ENCODE peak calls at places on chromosomes 11 and 22, in seven cellular contexts. M is sigmoid colon; H is upper lobe of right lung; N is CD4-positive, alpha-beta memory T cell; D is colonic mucosa; K is pancreas; U is small intestine. A is an unnamed sample.
A peak's percentile ranks its signal among the peaks of the same experiment; 100 is the strongest.

GRCh38 chr22:38138961-38139360 is 28.5 kb upstream of the BAIAP2L2 start:
- DNase-seq in M (peak; percentile 38), H (peak; percentile 32), N (no peak), D (no peak), K (no peak), U (no peak), A (no peak)

GRCh38 chr22:17897411-17897810 is 123.1 kb upstream of the BID start:
- DNase-seq in M (no peak), H (no peak), N (no peak), D (no peak), K (no peak), U (no peak), A (no peak)

GRCh38 chr11:77071671-77072605 is 5.2 kb downstream of the CAPN5 start:
- DNase-seq in M (peak; percentile 62), H (peak; percentile 53), N (no peak), D (peak; percentile 38), K (no peak), U (peak; percentile 57), A (no peak)

GRCh38 chr11:61730222-61730994 is 22.0 kb upstream of the MYRF start:
- DNase-seq in M (no peak), H (no peak), N (no peak), D (peak; percentile 47), K (peak; percentile 75), U (peak; percentile 5), A (no peak)

GRCh38 chr11:119380816-119381185 is 689 bp downstream of the USP2 start:
- DNase-seq in M (no peak), H (no peak), N (no peak), D (no peak), K (no peak), U (no peak), A (no peak)

GRCh38 chr11:60960405-60960804 is 8.4 kb upstream of the SLC15A3 start:
- DNase-seq in M (no peak), H (no peak), N (no peak), D (no peak), K (no peak), U (no peak), A (no peak)

GRCh38 chr22:32564170-32565001 is 89.8 kb downstream of the FBXO7 start:
- DNase-seq in M (peak; percentile 59), H (no peak), N (no peak), D (no peak), K (no peak), U (no peak), A (no peak)

GRCh38 chr11:103420593-103420992 is 311.4 kb downstream of the DYNC2H1 start:
- DNase-seq in M (no peak), H (no peak), N (no peak), D (no peak), K (no peak), U (no peak), A (no peak)

GRCh38 chr11:33015621-33016551 is at the start of gene DEPDC7:
- DNase-seq in M (peak; percentile 94), H (peak; percentile 91), N (peak; percentile 66), D (peak; percentile 95), K (peak; percentile 97), U (peak; percentile 92), A (peak; percentile 72)

GRCh38 chr22:44151661-44152060 is 29.1 kb upstream of the PARVG start:
- DNase-seq in M (no peak), H (no peak), N (no peak), D (no peak), K (peak; percentile 3), U (no peak), A (no peak)

GRCh38 chr11:7651700-7652099 is 21.6 kb downstream of the CYB5R2 start:
- DNase-seq in M (no peak), H (no peak), N (no peak), D (no peak), K (no peak), U (no peak), A (no peak)

GRCh38 chr11:82038151-82038550 is 695.5 kb downstream of the FAM181B start:
- DNase-seq in M (no peak), H (no peak), N (no peak), D (no peak), K (no peak), U (no peak), A (no peak)

GRCh38 chr11:43790444-43790794 is 90.2 kb upstream of the ALKBH3 start:
- DNase-seq in M (no peak), H (no peak), N (no peak), D (no peak), K (no peak), U (no peak), A (no peak)

GRCh38 chr11:134572741-134573675 is 161.0 kb upstream of the B3GAT1 start:
- DNase-seq in M (peak; percentile 46), H (no peak), N (no peak), D (no peak), K (no peak), U (no peak), A (no peak)

GRCh38 chr11:118002541-118003019 is 16.4 kb downstream of the IL10RA start:
- DNase-seq in M (peak; percentile 91), H (no peak), N (peak; percentile 50), D (peak; percentile 47), K (no peak), U (peak; percentile 22), A (peak; percentile 84)

GRCh38 chr11:15006139-15006759 is 34.1 kb upstream of the CALCA start:
- DNase-seq in M (no peak), H (no peak), N (no peak), D (no peak), K (no peak), U (peak; percentile 25), A (no peak)

GRCh38 chr11:66288138-66288865 is 641 bp downstream of the YIF1A start:
- DNase-seq in M (peak; percentile 76), H (no peak), N (no peak), D (peak; percentile 58), K (peak; percentile 83), U (peak; percentile 75), A (peak; percentile 17)

GRCh38 chr11:45025716-45026492 is 75.2 kb upstream of the TP53I11 start:
- DNase-seq in M (peak; percentile 77), H (no peak), N (no peak), D (no peak), K (no peak), U (no peak), A (peak; percentile 45)

GRCh38 chr11:30281476-30282288 is 41.2 kb upstream of the ARL14EP start:
- DNase-seq in M (no peak), H (no peak), N (peak; percentile 24), D (no peak), K (peak; percentile 28), U (no peak), A (no peak)

GRCh38 chr11:68657021-68657780 is 27.1 kb upstream of the GAL start:
- DNase-seq in M (no peak), H (no peak), N (no peak), D (no peak), K (no peak), U (no peak), A (no peak)

GRCh38 chr22:39517470-39517869 is 2.9 kb upstream of the ATF4 start:
- DNase-seq in M (no peak), H (no peak), N (no peak), D (no peak), K (no peak), U (no peak), A (no peak)

GRCh38 chr22:49689858-49690257 is 137.8 kb downstream of the BRD1 start:
- DNase-seq in M (no peak), H (no peak), N (no peak), D (no peak), K (no peak), U (no peak), A (no peak)

GRCh38 chr22:49687786-49688515 is 139.7 kb downstream of the BRD1 start:
- DNase-seq in M (peak; percentile 61), H (no peak), N (no peak), D (no peak), K (no peak), U (no peak), A (no peak)

GRCh38 chr22:49687333-49687732 is 140.3 kb downstream of the BRD1 start:
- DNase-seq in M (no peak), H (no peak), N (no peak), D (no peak), K (no peak), U (no peak), A (no peak)

GRCh38 chr22:49689255-49689770 is 138.4 kb downstream of the BRD1 start:
- DNase-seq in M (no peak), H (no peak), N (no peak), D (no peak), K (no peak), U (no peak), A (no peak)

GRCh38 chr22:49688516-49689254 is 139.0 kb downstream of the BRD1 start:
- DNase-seq in M (no peak), H (no peak), N (no peak), D (no peak), K (no peak), U (no peak), A (no peak)
- H3K4me3 ChIP-seq in M (no peak overlapping the region), H (no peak overlapping the region), N (no peak overlapping the region), D (no peak overlapping the region), K (no peak overlapping the region), U (no peak overlapping the region), A (no peak overlapping the region)

GRCh38 chr22:47396105-47396504 is 633.7 kb downstream of the TBC1D22A start:
- DNase-seq in M (no peak), H (peak; percentile 45), N (no peak), D (no peak), K (no peak), U (no peak), A (no peak)
- H3K9me3 ChIP-seq in M (no peaks in the 10 kb centered on the region), H (no peaks in the 10 kb centered on the region), N (no peaks in the 10 kb centered on the region), D (no peaks in the 10 kb centered on the region), K (no peaks in the 10 kb centered on the region), U (no peaks in the 10 kb centered on the region), A (no peaks in the 10 kb centered on the region)

GRCh38 chr11:72245232-72245816 is 1.3 kb upstream of the PHOX2A start:
- DNase-seq in M (no peak), H (peak; percentile 47), N (no peak), D (no peak), K (no peak), U (no peak), A (no peak)

GRCh38 chr11:72244317-72245231 is 598 bp upstream of the PHOX2A start:
- DNase-seq in M (no peak), H (peak; percentile 64), N (no peak), D (no peak), K (no peak), U (no peak), A (no peak)

GRCh38 chr11:72242141-72242540 is 1.8 kb downstream of the PHOX2A start:
- DNase-seq in M (no peak), H (no peak), N (no peak), D (no peak), K (no peak), U (no peak), A (no peak)

GRCh38 chr11:72243173-72243566 is 806 bp downstream of the PHOX2A start:
- DNase-seq in M (no peak), H (peak; percentile 56), N (no peak), D (no peak), K (no peak), U (no peak), A (no peak)

GRCh38 chr11:72243567-72244316 is at the start of gene PHOX2A:
- DNase-seq in M (no peak), H (peak; percentile 56), N (no peak), D (no peak), K (no peak), U (no peak), A (no peak)
- H3K4me3 ChIP-seq in M (no peak within 1 kb of the TSS), H (peak within 1 kb of the TSS; percentile 16), N (no peak within 1 kb of the TSS), D (no peak within 1 kb of the TSS), K (no peak within 1 kb of the TSS), U (no peak within 1 kb of the TSS), A (no peak within 1 kb of the TSS)

DNA sequence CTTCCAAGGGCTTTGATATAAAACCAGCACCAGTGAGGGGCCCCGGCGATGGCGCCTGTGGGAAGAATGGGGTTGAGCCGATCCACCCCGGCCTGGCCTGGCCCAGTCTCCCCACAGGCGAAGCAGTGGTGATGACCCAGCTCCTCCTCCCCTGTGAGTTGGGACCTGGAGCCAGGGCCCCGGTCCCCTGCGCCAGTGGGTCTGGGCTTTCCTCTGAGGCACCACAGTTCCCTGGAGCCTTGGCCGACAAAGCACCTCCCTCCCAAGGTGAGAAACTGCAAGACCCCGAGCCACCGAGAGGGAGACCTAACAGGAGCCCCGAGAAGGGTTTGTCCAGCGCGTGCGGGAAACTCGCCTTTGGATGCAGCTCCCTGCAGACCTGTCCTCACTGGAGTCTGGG is 942.9 kb downstream of the BRD1 start:
- DNase-seq in M (peak; percentile 48), H (peak; percentile 39), N (no peak), D (no peak), K (peak; percentile 25), U (no peak), A (no peak)
- H3K9me3 ChIP-seq in M (no peaks in the 10 kb centered on the region), H (no peaks in the 10 kb centered on the region), N (no peaks in the 10 kb centered on the region), D (no peaks in the 10 kb centered on the region), K (no peaks in the 10 kb centered on the region), U (no peaks in the 10 kb centered on the region), A (no peaks in the 10 kb centered on the region)

A was measured in CD4-positive, CD25-positive, alpha-beta regulatory T cell.